ENCODE peak calls at places on chromosomes 2 and 18, in five cellular contexts. P is upper lobe of right lung, W is brain microvascular endothelial cell, C is colonic mucosa, L is RWPE1. K is an unnamed sample.

GRCh38 chr18:46289931-46290330 is 185.7 kb downstream of the HAUS1 start:
- DNase-seq in P (peak; percentile 21), W (no peak), C (no peak), L (no peak), K (no peak)

GRCh38 chr18:23995180-23995579 is 19.4 kb upstream of the TTC39C start:
- DNase-seq in P (no peak), W (no peak), C (no peak), L (no peak), K (no peak)

GRCh38 chr18:77376043-77376732 is 126.5 kb downstream of the GALR1 start:
- DNase-seq in P (no peak), W (no peak), C (no peak), L (peak; percentile 10), K (no peak)

GRCh38 chr2:6951046-6951445 is 33.8 kb downstream of the RNF144A start:
- DNase-seq in P (no peak), W (no peak), C (no peak), L (no peak), K (no peak)

GRCh38 chr2:233853883-233854240 is 473 bp downstream of the HJURP start:
- DNase-seq in P (no peak), W (no peak), C (no peak), L (no peak), K (no peak)

GRCh38 chr2:75622929-75623328 is 23.7 kb upstream of the MRPL19 start:
- DNase-seq in P (no peak), W (no peak), C (no peak), L (no peak), K (no peak)

GRCh38 chr18:70423988-70424387 is 135.1 kb downstream of the SOCS6 start:
- DNase-seq in P (no peak), W (no peak), C (peak; percentile 60), L (peak; percentile 50), K (no peak)

GRCh38 chr2:181777654-181778053 is 97.3 kb upstream of the NEUROD1 start:
- DNase-seq in P (no peak), W (no peak), C (no peak), L (no peak), K (no peak)

GRCh38 chr2:72138011-72138881 is 9.4 kb downstream of the CYP26B1 start:
- DNase-seq in P (peak; percentile 59), W (no peak), C (peak; percentile 61), L (no peak), K (no peak)

GRCh38 chr2:128941676-128942075 is 623.0 kb upstream of the HS6ST1 start:
- DNase-seq in P (no peak), W (no peak), C (no peak), L (no peak), K (no peak)

GRCh38 chr2:58479557-58480120 is 238.5 kb upstream of the FANCL start:
- DNase-seq in P (no peak), W (no peak), C (no peak), L (no peak), K (no peak)

GRCh38 chr18:2147424-2147823 is 423.9 kb downstream of the METTL4 start:
- DNase-seq in P (no peak), W (no peak), C (no peak), L (peak; percentile 33), K (no peak)

GRCh38 chr2:140905078-140905781 is 1225.6 kb downstream of the LRP1B start:
- DNase-seq in P (no peak), W (no peak), C (no peak), L (no peak), K (no peak)

GRCh38 chr18:48021273-48021914 is 90.9 kb upstream of the SMAD2 start:
- DNase-seq in P (no peak), W (no peak), C (no peak), L (no peak), K (no peak)

GRCh38 chr2:33167655-33168245 is 221.0 kb downstream of the LTBP1 start:
- DNase-seq in P (no peak), W (no peak), C (no peak), L (no peak), K (no peak)

GRCh38 chr2:157443090-157443489 is 799 bp downstream of the CYTIP start:
- DNase-seq in P (no peak), W (no peak), C (no peak), L (no peak), K (no peak)

GRCh38 chr2:158818511-158818910 is 23.4 kb downstream of the DAPL1 start:
- DNase-seq in P (no peak), W (peak; percentile 57), C (no peak), L (no peak), K (no peak)

GRCh38 chr2:135163306-135163705 is 111.2 kb downstream of the RAB3GAP1 start:
- DNase-seq in P (no peak), W (no peak), C (no peak), L (no peak), K (no peak)

GRCh38 chr2:28048341-28048740 is 157.8 kb downstream of the BABAM2 start:
- DNase-seq in P (no peak), W (no peak), C (no peak), L (no peak), K (no peak)

GRCh38 chr2:13545320-13545719 is 828.6 kb downstream of the TRIB2 start:
- DNase-seq in P (no peak), W (no peak), C (no peak), L (no peak), K (no peak)

GRCh38 chr18:25974630-25975077 is 115.8 kb downstream of the SS18 start:
- DNase-seq in P (no peak), W (no peak), C (no peak), L (no peak), K (no peak)

GRCh38 chr2:101630224-101630949 is 67.1 kb upstream of the MAP4K4 start:
- DNase-seq in P (peak; percentile 82), W (no peak), C (no peak), L (peak; percentile 90), K (no peak)

GRCh38 chr2:204972606-204973336 is 427.5 kb downstream of the PARD3B start:
- DNase-seq in P (no peak), W (no peak), C (no peak), L (no peak), K (peak; percentile 1)

GRCh38 chr2:174026122-174026845 is 61.1 kb upstream of the SP3 start:
- DNase-seq in P (no peak), W (peak; percentile 80), C (no peak), L (no peak), K (no peak)

GRCh38 chr2:174025271-174026121 is 60.3 kb upstream of the SP3 start:
- DNase-seq in P (peak; percentile 71), W (peak; percentile 62), C (peak; percentile 62), L (no peak), K (no peak)

GRCh38 chr2:174022431-174022830 is 57.3 kb upstream of the SP3 start:
- DNase-seq in P (no peak), W (no peak), C (no peak), L (no peak), K (no peak)

GRCh38 chr2:174024524-174025270 is 59.5 kb upstream of the SP3 start:
- DNase-seq in P (peak; percentile 68), W (peak; percentile 53), C (peak; percentile 62), L (no peak), K (peak; percentile 14)

DNA sequence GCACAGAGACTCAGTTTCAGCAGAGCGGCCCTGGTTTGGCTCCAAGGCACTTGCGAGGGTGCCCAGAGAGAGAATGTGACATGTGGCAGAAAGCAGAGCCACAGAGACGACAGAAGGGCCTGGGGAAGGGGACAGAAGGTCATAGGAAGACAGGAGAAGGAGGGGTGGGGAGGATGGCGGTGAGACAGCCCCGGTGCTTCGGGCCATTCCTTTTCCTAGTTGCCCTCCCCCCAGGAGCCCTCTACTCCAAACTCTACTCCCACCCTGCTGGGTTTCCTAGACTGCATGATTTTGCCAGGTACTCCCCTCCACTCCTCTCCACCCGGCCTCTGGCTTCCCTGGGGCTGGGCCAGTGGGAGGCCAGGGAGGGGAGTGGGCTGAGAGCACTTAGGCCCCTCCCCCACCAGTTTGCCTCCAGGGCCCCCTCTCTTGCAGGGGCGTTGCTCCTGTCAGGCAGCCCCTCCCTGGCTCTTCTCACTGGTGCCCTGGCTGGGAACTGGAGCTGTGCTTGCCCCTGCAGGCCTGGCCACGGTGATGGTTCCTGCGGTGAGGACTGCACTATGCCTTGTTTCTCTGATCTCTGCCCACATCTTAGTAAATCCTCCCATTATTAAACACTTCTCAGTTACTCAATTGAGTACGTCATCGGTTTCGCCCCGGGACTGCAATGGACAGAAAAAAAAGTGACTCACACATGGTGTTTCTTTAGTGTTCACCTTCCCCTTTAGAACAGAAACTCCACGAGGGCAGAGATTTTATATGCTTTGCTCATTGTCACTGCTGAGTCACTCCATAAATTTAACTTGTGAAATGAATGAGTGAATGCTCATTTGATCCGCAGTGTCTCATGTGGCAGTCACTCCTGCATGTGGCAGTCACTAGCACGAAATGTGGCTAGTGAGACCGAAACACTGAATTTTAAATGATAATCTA is 58.7 kb upstream of the SP3 start:
- DNase-seq in P (peak; percentile 68), W (peak; percentile 88), C (no peak), L (peak; percentile 80), K (no peak)
- H3K27ac ChIP-seq in P (peak overlapping the region; percentile 83), W (peak overlapping the region; percentile 28), C (peak overlapping the region; percentile 75), L (peak overlapping the region; percentile 92), K (peak overlapping the region; percentile 67)

GRCh38 chr2:127646487-127647241 is 711 bp downstream of the GPR17 start:
- DNase-seq in P (no peak), W (no peak), C (no peak), L (no peak), K (no peak)

GRCh38 chr2:127649684-127650040 is 3.7 kb downstream of the GPR17 start:
- DNase-seq in P (no peak), W (peak; percentile 75), C (peak; percentile 92), L (peak; percentile 69), K (peak; percentile 56)

GRCh38 chr2:127649100-127649611 is 3.2 kb downstream of the GPR17 start:
- DNase-seq in P (no peak), W (no peak), C (no peak), L (no peak), K (no peak)

GRCh38 chr2:127647242-127648190 is 1.6 kb downstream of the GPR17 start:
- DNase-seq in P (no peak), W (peak; percentile 33), C (no peak), L (peak; percentile 31), K (no peak)

DNA sequence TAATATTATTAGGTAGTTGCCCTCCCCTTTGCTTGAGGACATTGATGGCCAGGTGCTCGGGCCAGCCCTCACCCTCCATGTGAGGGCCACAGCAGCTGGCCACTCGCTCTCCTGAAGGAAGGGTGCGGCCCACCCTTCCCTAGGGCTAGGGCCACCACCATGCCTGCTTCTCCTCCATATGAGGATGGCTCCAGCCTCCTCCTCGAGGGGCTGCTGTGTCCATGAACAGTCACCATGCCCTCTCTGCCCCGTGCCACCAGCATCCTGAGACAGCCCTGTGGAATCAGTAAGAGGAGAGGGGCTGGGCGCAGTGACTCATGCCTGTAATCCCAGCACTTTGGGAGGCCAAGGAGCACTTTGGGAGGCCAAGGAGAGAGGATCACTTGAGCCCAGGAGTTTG is 2.4 kb downstream of the GPR17 start:
- DNase-seq in P (no peak), W (no peak), C (no peak), L (no peak), K (no peak)
- H3K27ac ChIP-seq in P (no peak overlapping the region), W (no peak overlapping the region), C (no peak overlapping the region), L (no peak overlapping the region), K (peak overlapping the region; percentile 88)

GRCh38 chr2:211117026-211117425 is 560.6 kb downstream of the CPS1 start:
- DNase-seq in P (no peak), W (no peak), C (no peak), L (no peak), K (no peak)
- H3K27ac ChIP-seq in P (no peak overlapping the region), W (no peak overlapping the region), C (no peak overlapping the region), L (no peak overlapping the region), K (no peak overlapping the region)

DNA sequence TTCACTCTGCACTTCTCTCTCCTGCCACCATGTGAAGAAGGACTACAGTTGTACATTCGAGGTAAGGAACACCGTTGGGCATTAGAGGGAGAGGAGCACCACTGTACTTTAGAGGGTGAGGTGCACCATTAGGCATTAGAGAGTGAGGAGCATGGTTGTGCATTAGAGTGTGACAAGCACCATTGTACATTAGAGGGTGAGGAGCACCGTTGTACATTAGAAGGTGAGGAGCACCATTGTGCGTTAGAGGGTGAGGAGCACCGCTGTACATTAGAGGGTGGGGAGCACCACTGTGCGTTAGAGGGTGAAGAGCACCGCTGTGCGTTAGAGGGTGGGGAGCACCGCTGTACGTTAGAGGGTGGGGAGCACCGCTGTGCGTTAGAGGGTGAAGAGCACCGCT is 20.8 kb upstream of the AGXT start:
- DNase-seq in P (no peak), W (no peak), C (no peak), L (no peak), K (no peak)
- H3K27ac ChIP-seq in P (no peak overlapping the region), W (no peak overlapping the region), C (no peak overlapping the region), L (no peak overlapping the region), K (no peak overlapping the region)